ENCODE peak calls at places on chromosomes 7 and 10, in four cellular contexts. I is endothelial cell of umbilical vein, M is GM12878, O is H1. Z is an unnamed sample.

GRCh38 chr10:48459270-48460147 is 145.4 kb downstream of the ARHGAP22 start:
- DNase-seq in M (no peak), O (no peak), I (no peak), Z (no peak)

GRCh38 chr7:96414931-96415292 is 93.0 kb upstream of the SLC25A13 start:
- DNase-seq in O (no peak), I (peak), M (peak), Z (no peak)

GRCh38 chr10:42942279-42942932 is 134.5 kb upstream of the RET start:
- DNase-seq in I (no peak), M (no peak), O (no peak), Z (no peak)

GRCh38 chr10:98096731-98097130 is 37.7 kb upstream of the R3HCC1L start:
- DNase-seq in O (no peak), M (no peak), I (no peak), Z (no peak)

GRCh38 chr10:61547297-61547696 is 94.1 kb upstream of the TMEM26 start:
- DNase-seq in I (no peak), O (no peak), M (no peak), Z (no peak)

GRCh38 chr10:100791254-100792058 is 46.1 kb downstream of the PAX2 start:
- DNase-seq in O (no peak), I (no peak), M (no peak), Z (no peak)

GRCh38 chr7:16066805-16067459 is 354.4 kb downstream of the CRPPA start:
- DNase-seq in I (peak), O (no peak), M (no peak), Z (no peak)

GRCh38 chr10:96047004-96047649 is 3.7 kb downstream of the CCNJ start:
- DNase-seq in M (no peak), I (peak), O (no peak), Z (no peak)

GRCh38 chr10:72691470-72692056 is 380 bp upstream of the MCU start:
- DNase-seq in O (no peak), I (no peak), M (peak), Z (no peak)

GRCh38 chr7:110375068-110375467 is 715.9 kb upstream of the LRRN3 start:
- DNase-seq in I (no peak), O (no peak), M (no peak), Z (no peak)
- H3K9ac ChIP-seq in I (no peak), O (no peak), M (no peak), Z (no peak)

GRCh38 chr7:70434821-70435220 is 697.1 kb upstream of the GALNT17 start:
- DNase-seq in O (no peak), I (no peak), M (no peak), Z (no peak)

GRCh38 chr7:70436815-70437350 is 695.1 kb upstream of the GALNT17 start:
- DNase-seq in I (no peak), O (no peak), M (no peak), Z (no peak)

GRCh38 chr7:70435634-70436033 is 696.3 kb upstream of the GALNT17 start:
- DNase-seq in I (no peak), O (no peak), M (no peak), Z (no peak)

GRCh38 chr7:70432567-70433001 is 699.4 kb upstream of the GALNT17 start:
- DNase-seq in I (no peak), M (no peak), O (no peak), Z (no peak)

GRCh38 chr7:70434376-70434775 is 697.6 kb upstream of the GALNT17 start:
- DNase-seq in I (no peak), M (no peak), O (no peak), Z (no peak)
- H3K4me3 ChIP-seq in I (no peak), M (no peak), O (no peak), Z (no peak)

DNA sequence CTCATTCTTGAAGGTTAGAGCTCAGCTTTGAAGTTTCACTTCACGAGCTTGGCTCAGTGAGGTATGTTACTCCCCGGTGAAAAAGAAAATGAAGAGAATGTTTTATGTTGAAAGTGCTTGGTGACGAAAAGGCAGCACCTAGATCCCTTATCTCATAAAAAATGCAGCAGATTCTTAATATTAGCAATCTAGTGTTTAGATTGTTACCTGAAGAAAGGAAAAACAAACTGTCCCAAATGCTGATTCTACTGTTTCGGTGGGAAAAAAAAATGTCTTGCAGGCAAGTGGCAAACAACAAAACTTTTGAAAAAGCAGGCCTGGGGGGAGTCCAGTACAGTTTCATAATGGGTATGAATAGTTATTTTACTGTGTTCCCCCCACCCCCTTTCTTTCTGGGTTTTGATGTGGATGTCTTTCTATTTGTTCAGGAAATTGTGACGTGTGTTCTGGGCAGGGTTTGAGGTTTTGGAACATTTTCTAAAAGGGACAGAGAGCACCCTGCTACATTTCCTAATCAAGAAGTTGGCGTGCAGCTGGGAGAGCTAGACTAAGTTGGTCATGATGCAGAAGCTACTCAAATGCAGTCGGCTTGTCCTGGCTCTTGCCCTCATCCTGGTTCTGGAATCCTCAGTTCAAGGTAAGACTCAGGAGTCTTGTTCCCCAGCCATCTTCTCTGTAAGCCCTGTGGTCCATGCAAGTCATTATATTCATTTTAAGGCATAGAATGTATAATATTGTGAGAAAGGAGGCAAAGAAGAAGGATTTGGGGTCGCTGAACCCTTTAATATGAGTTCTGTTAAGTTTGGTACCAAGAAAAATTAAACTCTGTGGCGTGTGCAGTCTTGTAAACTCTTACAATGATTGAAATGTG is at the start of gene SRGN:
- DNase-seq in O (no peak), I (peak), M (peak), Z (no peak)
- TF ChIP-seq POLR2AphosphoS5 in O (no peak), I (peak), M (peak), Z (no peak)

DNA sequence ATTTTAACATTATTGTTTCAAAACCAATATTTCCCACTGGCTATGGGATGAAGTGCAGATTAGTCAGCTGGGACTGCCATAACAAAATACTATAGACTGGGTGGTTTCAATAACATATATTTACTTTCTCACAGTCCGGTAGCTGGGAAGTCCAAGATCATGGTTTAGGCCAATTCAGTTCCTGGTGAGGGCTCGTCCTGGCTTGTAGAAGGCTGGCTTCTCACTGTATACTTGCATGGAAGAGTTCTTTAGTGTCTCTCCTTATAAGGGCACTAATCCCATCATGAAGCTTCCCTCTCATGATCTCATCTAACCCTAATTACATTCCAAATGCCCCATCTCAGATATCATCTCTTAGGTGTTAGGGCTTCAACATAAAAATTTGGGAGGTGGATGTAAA is 101.3 kb downstream of the CHRM2 start:
- DNase-seq in O (no peak), M (no peak), I (no peak), Z (no peak)
- H3K9ac ChIP-seq in O (no peak), M (no peak), I (no peak), Z (no peak)

DNA sequence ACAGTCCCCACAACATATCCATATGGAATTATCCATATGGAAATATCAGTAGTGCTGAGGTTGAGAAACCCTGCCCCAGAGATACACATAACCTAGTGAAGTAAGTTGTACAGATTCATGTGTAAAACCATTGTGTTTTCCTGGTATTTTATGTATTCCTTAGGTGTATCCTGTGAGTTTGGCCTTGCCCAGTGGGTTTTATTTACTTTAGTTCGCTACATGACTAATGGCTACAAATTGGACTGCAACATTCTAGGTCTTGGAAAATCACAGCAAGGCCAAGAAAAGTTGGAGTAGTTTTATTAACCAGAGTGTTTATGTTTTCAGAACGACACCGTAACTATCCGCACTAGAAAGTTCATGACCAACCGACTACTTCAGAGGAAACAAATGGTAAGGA is 1.4 kb downstream of the RPS24 start:
- DNase-seq in M (no peak), I (peak), O (no peak), Z (no peak)
- H3K4me3 ChIP-seq in M (peak), I (peak), O (peak), Z (peak)

GRCh38 chr7:36154255-36155212 is 1.5 kb downstream of the EEPD1 start:
- DNase-seq in O (no peak), I (no peak), M (no peak), Z (no peak)
- TF ChIP-seq POLR2AphosphoS5 in O (no peak), I (no peak), M (no peak), Z (no peak)

DNA sequence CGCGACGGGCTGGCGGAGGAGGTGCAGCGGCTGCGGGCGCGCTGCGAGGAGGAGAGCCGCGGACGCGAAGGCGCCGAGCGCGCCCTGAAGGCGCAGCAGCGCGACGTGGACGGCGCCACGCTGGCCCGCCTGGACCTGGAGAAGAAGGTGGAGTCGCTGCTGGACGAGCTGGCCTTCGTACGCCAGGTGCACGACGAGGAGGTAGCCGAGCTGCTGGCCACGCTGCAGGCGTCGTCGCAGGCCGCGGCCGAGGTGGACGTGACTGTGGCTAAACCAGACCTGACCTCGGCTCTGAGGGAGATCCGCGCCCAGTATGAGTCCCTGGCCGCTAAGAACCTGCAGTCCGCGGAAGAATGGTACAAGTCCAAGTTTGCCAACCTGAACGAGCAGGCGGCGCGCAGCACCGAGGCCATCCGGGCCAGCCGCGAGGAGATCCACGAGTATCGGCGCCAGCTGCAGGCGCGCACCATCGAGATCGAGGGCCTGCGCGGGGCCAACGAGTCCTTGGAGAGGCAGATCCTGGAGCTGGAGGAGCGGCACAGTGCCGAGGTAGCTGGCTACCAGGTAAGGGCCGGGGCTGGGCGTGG is 868 bp downstream of the INA start:
- DNase-seq in I (no peak), O (no peak), M (no peak), Z (no peak)
- H3K9ac ChIP-seq in I (no peak), O (no peak), M (no peak), Z (no peak)

GRCh38 chr10:99540339-99540672 is 7.6 kb downstream of the NKX2-3 start:
- DNase-seq in M (no peak), O (no peak), I (no peak), Z (no peak)
- H3K4me3 ChIP-seq in M (no peak), O (no peak), I (no peak), Z (peak)

GRCh38 chr10:75672842-75673241 is 241.4 kb downstream of the LRMDA start:
- DNase-seq in I (no peak), M (no peak), O (no peak), Z (no peak)

GRCh38 chr10:75672272-75672671 is 240.8 kb downstream of the LRMDA start:
- DNase-seq in M (no peak), O (no peak), I (no peak), Z (no peak)
- TF ChIP-seq POLR2AphosphoS5 in M (no peak), O (no peak), I (no peak), Z (no peak)